ENCODE peak calls at places on chromosomes 6 and 20, in five cellular contexts. W is dorsolateral prefrontal cortex, S is neural progenitor cell, C is colonic mucosa, U is hepatocyte. L is an unnamed sample. For H3K27me3, the result is how much of the 10 kb centered on the place peaks cover.

GRCh38 chr20:53621482-53622246 is 28.0 kb upstream of the ZNF217 start:
- DNase-seq in W (no peak), S (no peak), C (peak), U (peak), L (peak)

GRCh38 chr6:85111481-85112001 is 338.3 kb upstream of the NT5E start:
- DNase-seq in W (no peak), S (peak), C (no peak), U (peak), L (no peak)

GRCh38 chr6:32679501-32679900 is 13.0 kb upstream of the HLA-DQB1 start:
- DNase-seq in W (no peak), S (no peak), C (no peak), U (no peak), L (no peak)

GRCh38 chr6:137873273-137873762 is 6.3 kb downstream of the TNFAIP3 start:
- DNase-seq in W (no peak), S (no peak), C (peak), U (peak), L (peak)

GRCh38 chr6:106804238-106805016 is 170.1 kb downstream of the CD24 start:
- DNase-seq in W (no peak), S (peak), C (no peak), U (no peak), L (no peak)

GRCh38 chr6:75272145-75272840 is 12.3 kb downstream of the TMEM30A start:
- DNase-seq in W (no peak), S (no peak), C (no peak), U (no peak), L (peak)

GRCh38 chr6:106444777-106445507 is 84.4 kb downstream of the CRYBG1 start:
- DNase-seq in W (no peak), S (peak), C (peak), U (peak), L (peak)

GRCh38 chr6:54865091-54865631 is 18.6 kb downstream of the FAM83B start:
- DNase-seq in W (no peak), S (peak), C (no peak), U (no peak), L (no peak)

GRCh38 chr6:119353696-119354095 is 4.1 kb upstream of the MAN1A1 start:
- DNase-seq in W (no peak), S (no peak), C (no peak), U (no peak), L (no peak)

GRCh38 chr6:50905297-50905696 is 86.6 kb downstream of the TFAP2B start:
- DNase-seq in W (no peak), S (no peak), C (no peak), U (peak), L (peak)

GRCh38 chr6:160028487-160029275 is 59.8 kb downstream of the IGF2R start:
- DNase-seq in W (no peak), S (no peak), C (no peak), U (no peak), L (no peak)

GRCh38 chr6:127366281-127367022 is 23.0 kb upstream of the ECHDC1 start:
- DNase-seq in W (no peak), S (no peak), C (no peak), U (no peak), L (peak)

GRCh38 chr20:9927224-9927623 is 88.3 kb upstream of the PAK5 start:
- DNase-seq in W (no peak), S (no peak), C (no peak), U (no peak), L (peak)

GRCh38 chr6:7051780-7052440 is 55.9 kb upstream of the RREB1 start:
- DNase-seq in W (no peak), S (peak), C (peak), U (peak), L (peak)

GRCh38 chr6:1035419-1035818 is 276.5 kb upstream of the FOXQ1 start:
- DNase-seq in W (no peak), S (no peak), C (no peak), U (no peak), L (no peak)

GRCh38 chr6:6003334-6004146 is 3.2 kb downstream of the NRN1 start:
- DNase-seq in W (no peak), S (peak), C (no peak), U (no peak), L (no peak)

GRCh38 chr6:143513410-143513809 is 1.9 kb upstream of the FUCA2 start:
- DNase-seq in W (no peak), S (peak), C (peak), U (peak), L (peak)

GRCh38 chr6:17280552-17281090 is 540 bp upstream of the RBM24 start:
- DNase-seq in W (peak), S (peak), C (peak), U (peak), L (no peak)

GRCh38 chr6:106730264-106730663 is 100.9 kb downstream of the QRSL1 start:
- DNase-seq in W (no peak), S (no peak), C (no peak), U (no peak), L (no peak)

GRCh38 chr6:54060286-54060685 is 51.0 kb upstream of the MLIP start:
- DNase-seq in W (no peak), S (no peak), C (no peak), U (no peak), L (peak)

GRCh38 chr20:24634855-24635254 is 165.4 kb downstream of the SYNDIG1 start:
- DNase-seq in W (peak), S (peak), C (no peak), U (peak), L (peak)

GRCh38 chr6:152124432-152125074 is 317.1 kb downstream of the ESR1 start:
- DNase-seq in W (no peak), S (peak), C (no peak), U (peak), L (peak)

GRCh38 chr6:26301638-26302037 is 63.4 kb upstream of the BTN3A2 start:
- DNase-seq in W (no peak), S (no peak), C (no peak), U (no peak), L (no peak)

GRCh38 chr6:151681426-151682059 is 125.9 kb upstream of the ESR1 start:
- DNase-seq in W (no peak), S (no peak), C (no peak), U (peak), L (no peak)

GRCh38 chr6:10424005-10424404 is 9.1 kb upstream of the TFAP2A start:
- DNase-seq in W (no peak), S (no peak), C (no peak), U (no peak), L (no peak)

GRCh38 chr6:134316733-134317431 is 1.0 kb downstream of the SGK1 start:
- DNase-seq in W (no peak), S (peak), C (no peak), U (no peak), L (no peak)

GRCh38 chr6:134315189-134315588 is 2.7 kb downstream of the SGK1 start:
- DNase-seq in W (no peak), S (no peak), C (no peak), U (no peak), L (no peak)

GRCh38 chr6:134318396-134319281 is 727 bp upstream of the SGK1 start:
- DNase-seq in W (no peak), S (no peak), C (no peak), U (no peak), L (no peak)

GRCh38 chr6:134315974-134316391 is 1.9 kb downstream of the SGK1 start:
- DNase-seq in W (no peak), S (no peak), C (no peak), U (no peak), L (no peak)

GRCh38 chr6:134317471-134318131 is at the start of gene SGK1:
- DNase-seq in W (peak), S (peak), C (no peak), U (peak), L (peak)
- H3K4me3 ChIP-seq in W (peak), S (peak), C (peak), U (peak), L (peak)

DNA sequence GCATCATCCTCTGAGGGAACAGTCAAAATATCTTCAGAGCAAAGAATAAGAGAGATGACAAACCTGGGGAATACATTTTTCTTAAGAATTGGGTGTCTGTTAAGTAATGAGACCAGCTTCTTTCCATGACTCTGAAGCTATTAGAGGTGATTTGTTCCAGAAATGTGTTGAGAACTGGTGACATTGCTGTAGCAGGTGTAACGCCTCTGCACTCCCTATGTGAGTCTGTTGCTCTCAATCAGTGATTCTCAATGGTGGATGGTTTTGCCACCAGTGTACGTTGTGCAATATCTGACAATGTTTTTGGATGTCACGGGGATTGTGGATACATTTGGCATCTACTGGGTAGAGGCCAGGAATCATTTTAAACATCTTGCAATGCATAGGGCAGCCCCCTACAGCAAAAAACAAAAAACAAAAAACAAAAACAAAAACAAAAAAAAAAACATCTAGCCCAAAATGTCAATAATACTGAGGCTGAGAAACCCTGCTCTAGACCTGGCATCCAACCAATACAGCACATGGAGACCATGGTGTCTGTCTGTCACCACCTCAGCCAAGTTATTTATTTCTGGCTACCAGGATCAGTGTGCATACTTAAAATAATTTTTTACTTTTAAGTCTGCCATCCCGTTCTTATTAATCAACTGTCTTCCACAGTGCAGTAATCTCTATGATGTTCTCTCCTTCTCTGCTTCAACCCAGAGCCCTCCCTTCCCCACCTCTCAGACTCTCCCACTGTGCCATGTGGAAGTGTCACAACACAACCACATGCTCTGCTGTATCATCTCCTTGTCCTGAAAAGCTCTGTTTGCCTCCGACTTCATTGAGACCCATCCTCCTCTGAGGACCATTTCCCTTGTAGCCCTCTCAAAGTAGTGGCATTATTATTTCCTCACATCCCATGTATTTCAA is 43.7 kb downstream of the KLHL32 start:
- DNase-seq in W (no peak), S (no peak), C (no peak), U (no peak), L (no peak)
- TF ChIP-seq CTCF in W (no peak), S (no peak), C (no peak), U (no peak), L (no peak)

GRCh38 chr6:111817451-111818146 is 55.7 kb downstream of the FYN start:
- DNase-seq in W (peak), S (no peak), C (no peak), U (no peak), L (no peak)
- H3K27me3 ChIP-seq in W (under half), S (under half), C (under half), U (under half), L (under half)

GRCh38 chr20:46312945-46313861 is 4.9 kb upstream of the CDH22 start:
- DNase-seq in W (no peak), S (no peak), C (no peak), U (no peak), L (no peak)
- H3K4me3 ChIP-seq in W (peak), S (peak), C (no peak), U (no peak), L (no peak)

GRCh38 chr6:70982747-70983146 is 25.9 kb upstream of the B3GAT2 start:
- DNase-seq in W (no peak), S (no peak), C (no peak), U (no peak), L (no peak)
- TF ChIP-seq CTCF in W (no peak), S (no peak), C (no peak), U (no peak), L (no peak)

GRCh38 chr20:38608188-38608587 is 6.6 kb downstream of the ARHGAP40 start:
- DNase-seq in W (no peak), S (no peak), C (no peak), U (no peak), L (no peak)
- H3K27me3 ChIP-seq in W (under half), S (under half), C (under half), U (under half), L (under half)

GRCh38 chr6:31175961-31176360 is 5.5 kb upstream of the POU5F1 start:
- DNase-seq in W (no peak), S (no peak), C (no peak), U (no peak), L (no peak)
- H3K4me3 ChIP-seq in W (no peak), S (no peak), C (no peak), U (no peak), L (no peak)

DNA sequence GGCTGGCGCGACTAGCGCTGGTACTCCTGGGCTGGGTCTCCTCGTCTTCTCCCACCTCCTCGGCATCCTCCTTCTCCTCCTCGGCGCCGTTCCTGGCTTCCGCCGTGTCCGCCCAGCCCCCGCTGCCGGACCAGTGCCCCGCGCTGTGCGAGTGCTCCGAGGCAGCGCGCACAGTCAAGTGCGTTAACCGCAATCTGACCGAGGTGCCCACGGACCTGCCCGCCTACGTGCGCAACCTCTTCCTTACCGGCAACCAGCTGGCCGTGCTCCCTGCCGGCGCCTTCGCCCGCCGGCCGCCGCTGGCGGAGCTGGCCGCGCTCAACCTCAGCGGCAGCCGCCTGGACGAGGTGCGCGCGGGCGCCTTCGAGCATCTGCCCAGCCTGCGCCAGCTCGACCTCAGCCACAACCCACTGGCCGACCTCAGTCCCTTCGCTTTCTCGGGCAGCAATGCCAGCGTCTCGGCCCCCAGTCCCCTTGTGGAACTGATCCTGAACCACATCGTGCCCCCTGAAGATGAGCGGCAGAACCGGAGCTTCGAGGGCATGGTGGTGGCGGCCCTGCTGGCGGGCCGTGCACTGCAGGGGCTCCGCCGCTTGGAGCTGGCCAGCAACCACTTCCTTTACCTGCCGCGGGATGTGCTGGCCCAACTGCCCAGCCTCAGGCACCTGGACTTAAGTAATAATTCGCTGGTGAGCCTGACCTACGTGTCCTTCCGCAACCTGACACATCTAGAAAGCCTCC is 1.6 kb downstream of the TPBG start:
- DNase-seq in W (no peak), S (peak), C (peak), U (peak), L (peak)
- TF ChIP-seq CTCF in W (no peak), S (peak), C (no peak), U (peak), L (peak)